ENCODE peak calls at places on chromosomes 12 and 14, in six cellular contexts. One of them, this sample, is unnamed.

GRCh38 chr14:99747582-99748330 is 45.5 kb upstream of the EML1 start:
- ATAC-seq in CD8-positive, alpha-beta T cell: no peak
- ATAC-seq in heart right ventricle: no peak
- ATAC-seq in right cardiac atrium: no peak
- ATAC-seq in naive thymus-derived CD4-positive, alpha-beta T cell: no peak
- ATAC-seq in left lung: no peak
- ATAC-seq in this sample: no peak

GRCh38 chr12:39803151-39803550 is 183.5 kb upstream of the ABCD2 start:
- ATAC-seq in CD8-positive, alpha-beta T cell: no peak
- ATAC-seq in heart right ventricle: no peak
- ATAC-seq in right cardiac atrium: no peak
- ATAC-seq in naive thymus-derived CD4-positive, alpha-beta T cell: no peak
- ATAC-seq in left lung: no peak
- ATAC-seq in this sample: no peak

GRCh38 chr12:48972213-48973021 is 882 bp upstream of the WNT10B start:
- ATAC-seq in CD8-positive, alpha-beta T cell: no peak
- ATAC-seq in heart right ventricle: no peak
- ATAC-seq in right cardiac atrium: no peak
- ATAC-seq in naive thymus-derived CD4-positive, alpha-beta T cell: peak
- ATAC-seq in left lung: no peak
- ATAC-seq in this sample: no peak

GRCh38 chr14:102784892-102785597 is 7.8 kb downstream of the TRAF3 start:
- ATAC-seq in CD8-positive, alpha-beta T cell: no peak
- ATAC-seq in heart right ventricle: no peak
- ATAC-seq in right cardiac atrium: no peak
- ATAC-seq in naive thymus-derived CD4-positive, alpha-beta T cell: no peak
- ATAC-seq in left lung: no peak
- ATAC-seq in this sample: no peak

GRCh38 chr12:12443482-12443881 is 86.6 kb downstream of the BORCS5 start:
- ATAC-seq in CD8-positive, alpha-beta T cell: no peak
- ATAC-seq in heart right ventricle: peak
- ATAC-seq in right cardiac atrium: peak
- ATAC-seq in naive thymus-derived CD4-positive, alpha-beta T cell: no peak
- ATAC-seq in left lung: no peak
- ATAC-seq in this sample: peak

GRCh38 chr12:122013792-122014590 is 7.7 kb upstream of the BCL7A start:
- ATAC-seq in CD8-positive, alpha-beta T cell: no peak
- ATAC-seq in heart right ventricle: no peak
- ATAC-seq in right cardiac atrium: no peak
- ATAC-seq in naive thymus-derived CD4-positive, alpha-beta T cell: no peak
- ATAC-seq in left lung: no peak
- ATAC-seq in this sample: no peak

GRCh38 chr14:81268016-81268416 is 47.3 kb upstream of the GTF2A1 start:
- ATAC-seq in CD8-positive, alpha-beta T cell: no peak
- ATAC-seq in heart right ventricle: no peak
- ATAC-seq in right cardiac atrium: no peak
- ATAC-seq in naive thymus-derived CD4-positive, alpha-beta T cell: no peak
- ATAC-seq in left lung: no peak
- ATAC-seq in this sample: no peak

GRCh38 chr14:89915114-89915878 is 39.2 kb downstream of the EFCAB11 start:
- ATAC-seq in CD8-positive, alpha-beta T cell: peak
- ATAC-seq in heart right ventricle: no peak
- ATAC-seq in right cardiac atrium: peak
- ATAC-seq in naive thymus-derived CD4-positive, alpha-beta T cell: peak
- ATAC-seq in left lung: peak
- ATAC-seq in this sample: peak

GRCh38 chr14:99159341-99160340 is 112.4 kb downstream of the BCL11B start:
- ATAC-seq in CD8-positive, alpha-beta T cell: no peak
- ATAC-seq in heart right ventricle: no peak
- ATAC-seq in right cardiac atrium: no peak
- ATAC-seq in naive thymus-derived CD4-positive, alpha-beta T cell: no peak
- ATAC-seq in left lung: no peak
- ATAC-seq in this sample: no peak

GRCh38 chr14:68816943-68817430 is 24.1 kb upstream of the ZFP36L1 start:
- ATAC-seq in CD8-positive, alpha-beta T cell: no peak
- ATAC-seq in heart right ventricle: no peak
- ATAC-seq in right cardiac atrium: no peak
- ATAC-seq in naive thymus-derived CD4-positive, alpha-beta T cell: no peak
- ATAC-seq in left lung: no peak
- ATAC-seq in this sample: no peak
- H3K4me3 ChIP-seq in CD8-positive, alpha-beta T cell: peak
- H3K4me3 ChIP-seq in heart right ventricle: no peak
- H3K4me3 ChIP-seq in right cardiac atrium: no peak
- H3K4me3 ChIP-seq in naive thymus-derived CD4-positive, alpha-beta T cell: peak
- H3K4me3 ChIP-seq in left lung: peak
- H3K4me3 ChIP-seq in this sample: no peak

DNA sequence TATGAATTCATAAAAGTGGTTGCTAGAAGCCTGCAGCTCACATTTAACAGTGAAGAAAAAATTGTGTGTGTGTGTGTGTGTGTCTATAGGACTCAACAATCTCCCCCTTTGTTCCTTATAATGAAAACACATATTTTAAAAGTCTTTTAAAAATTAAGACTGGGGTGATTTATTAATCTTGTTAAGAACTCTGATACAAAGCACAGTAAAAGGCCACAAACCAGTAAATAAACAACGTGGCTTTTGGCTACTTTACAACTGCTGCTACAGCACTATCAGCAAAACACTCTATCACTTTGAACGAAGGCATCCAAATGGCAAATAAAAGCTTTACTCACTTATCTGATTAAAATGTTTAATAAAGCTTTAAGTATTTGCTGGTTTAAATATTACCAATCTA is 614 bp upstream of the VCPKMT start:
- ATAC-seq in CD8-positive, alpha-beta T cell: no peak
- ATAC-seq in heart right ventricle: no peak
- ATAC-seq in right cardiac atrium: no peak
- ATAC-seq in naive thymus-derived CD4-positive, alpha-beta T cell: no peak
- ATAC-seq in left lung: peak
- ATAC-seq in this sample: no peak
- H3K4me3 ChIP-seq in CD8-positive, alpha-beta T cell: peak
- H3K4me3 ChIP-seq in heart right ventricle: peak
- H3K4me3 ChIP-seq in right cardiac atrium: peak
- H3K4me3 ChIP-seq in naive thymus-derived CD4-positive, alpha-beta T cell: peak
- H3K4me3 ChIP-seq in left lung: peak
- H3K4me3 ChIP-seq in this sample: peak

GRCh38 chr12:77578471-77579262 is 252.0 kb upstream of the NAV3 start:
- ATAC-seq in CD8-positive, alpha-beta T cell: no peak
- ATAC-seq in heart right ventricle: no peak
- ATAC-seq in right cardiac atrium: no peak
- ATAC-seq in naive thymus-derived CD4-positive, alpha-beta T cell: no peak
- ATAC-seq in left lung: no peak
- ATAC-seq in this sample: no peak
- H3K4me3 ChIP-seq in CD8-positive, alpha-beta T cell: no peak
- H3K4me3 ChIP-seq in heart right ventricle: no peak
- H3K4me3 ChIP-seq in right cardiac atrium: no peak
- H3K4me3 ChIP-seq in naive thymus-derived CD4-positive, alpha-beta T cell: no peak
- H3K4me3 ChIP-seq in left lung: no peak
- H3K4me3 ChIP-seq in this sample: no peak

DNA sequence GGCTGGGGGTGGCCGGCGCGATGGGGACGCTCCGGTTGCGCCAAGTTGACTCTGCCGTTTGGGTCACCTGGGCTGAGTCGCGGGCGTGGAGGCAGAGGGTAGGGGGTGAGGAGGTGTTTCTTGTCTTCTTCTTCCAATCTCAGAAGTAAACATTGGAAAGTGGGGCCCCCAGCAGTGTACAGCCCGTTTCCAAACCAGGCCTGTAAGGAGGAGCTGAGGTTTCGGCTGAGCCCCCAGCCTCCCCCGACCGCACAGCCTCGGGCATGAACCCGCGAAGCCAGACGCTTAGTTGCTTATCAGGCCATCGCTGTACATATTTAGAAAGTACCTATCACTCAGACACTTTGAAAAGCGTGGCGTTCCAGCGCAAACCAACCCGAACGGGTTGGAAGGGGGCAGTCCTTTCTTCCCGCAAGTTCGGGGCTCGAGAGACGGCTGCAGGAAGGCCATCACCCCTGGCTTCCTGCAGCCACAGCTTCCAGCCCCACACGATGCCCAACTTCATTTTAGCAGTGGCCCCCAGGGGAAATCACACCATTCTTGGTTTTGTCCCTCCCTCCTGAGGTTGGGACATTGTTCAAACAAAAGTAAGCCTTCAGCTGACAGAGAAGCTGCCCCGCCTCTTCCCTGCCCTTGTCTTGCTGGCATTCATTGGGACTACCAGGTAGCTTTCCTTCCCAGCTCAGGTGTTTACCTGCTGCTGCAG is 164.1 kb downstream of the ZFP36L1 start:
- ATAC-seq in CD8-positive, alpha-beta T cell: peak
- ATAC-seq in heart right ventricle: no peak
- ATAC-seq in right cardiac atrium: no peak
- ATAC-seq in naive thymus-derived CD4-positive, alpha-beta T cell: peak
- ATAC-seq in left lung: peak
- ATAC-seq in this sample: no peak
- H3K4me3 ChIP-seq in CD8-positive, alpha-beta T cell: peak
- H3K4me3 ChIP-seq in heart right ventricle: no peak
- H3K4me3 ChIP-seq in right cardiac atrium: no peak
- H3K4me3 ChIP-seq in naive thymus-derived CD4-positive, alpha-beta T cell: peak
- H3K4me3 ChIP-seq in left lung: peak
- H3K4me3 ChIP-seq in this sample: no peak

GRCh38 chr12:95549392-95550084 is 1.7 kb downstream of the USP44 start:
- ATAC-seq in CD8-positive, alpha-beta T cell: no peak
- ATAC-seq in heart right ventricle: no peak
- ATAC-seq in right cardiac atrium: no peak
- ATAC-seq in naive thymus-derived CD4-positive, alpha-beta T cell: no peak
- ATAC-seq in left lung: no peak
- ATAC-seq in this sample: no peak
- H3K4me3 ChIP-seq in CD8-positive, alpha-beta T cell: peak
- H3K4me3 ChIP-seq in heart right ventricle: no peak
- H3K4me3 ChIP-seq in right cardiac atrium: peak
- H3K4me3 ChIP-seq in naive thymus-derived CD4-positive, alpha-beta T cell: peak
- H3K4me3 ChIP-seq in left lung: peak
- H3K4me3 ChIP-seq in this sample: peak

This sample was measured in gastroesophageal sphincter.